ENCODE peak calls at places on chromosomes 16 and 17, in four cellular contexts. F, R, V and T are unnamed samples.

GRCh38 chr16:65297453-65297852 is 175.6 kb upstream of the CDH11 start:
- DNase-seq in R (no peak), F (no peak), V (no peak), T (no peak)

GRCh38 chr17:70080541-70081347 is 5.7 kb downstream of the KCNJ16 start:
- DNase-seq in F (no peak), R (no peak), V (no peak), T (no peak)

GRCh38 chr17:50693041-50693682 is 14.6 kb downstream of the ANKRD40 start:
- DNase-seq in F (no peak), R (no peak), V (peak; percentile 92), T (no peak)

GRCh38 chr17:57534863-57535651 is 210.0 kb downstream of the CCDC182 start:
- DNase-seq in F (no peak), R (peak; percentile 32), V (no peak), T (no peak)

GRCh38 chr17:82151106-82151957 is 53.3 kb upstream of the FASN start:
- DNase-seq in V (no peak), R (no peak), F (no peak), T (no peak)

GRCh38 chr16:79943738-79944137 is 343.2 kb upstream of the MAF start:
- DNase-seq in R (no peak), F (no peak), V (no peak), T (no peak)

GRCh38 chr16:6190756-6191155 is 1093.2 kb upstream of the EEF2KMT start:
- DNase-seq in V (no peak), R (no peak), F (no peak), T (no peak)

GRCh38 chr17:2048805-2049204 is 6.1 kb upstream of the HIC1 start:
- DNase-seq in V (no peak), R (no peak), F (no peak), T (no peak)

GRCh38 chr16:72989203-72989991 is 58.5 kb downstream of the ZFHX3 start:
- DNase-seq in R (no peak), V (no peak), F (no peak), T (no peak)

GRCh38 chr17:45839442-45839841 is 5.2 kb upstream of the SPPL2C start:
- DNase-seq in F (no peak), R (no peak), V (no peak), T (no peak)

GRCh38 chr17:35540589-35541404 is 3.3 kb upstream of the SLFN12L start:
- DNase-seq in V (no peak), F (no peak), R (no peak), T (no peak)

GRCh38 chr16:86558355-86559193 is 3.5 kb upstream of the MTHFSD start:
- DNase-seq in R (no peak), V (no peak), F (no peak), T (no peak)

GRCh38 chr16:2779151-2779920 is 2.3 kb upstream of the ELOB start:
- DNase-seq in F (no peak), V (no peak), R (no peak), T (no peak)

GRCh38 chr17:78868391-78868790 is 27.8 kb upstream of the USP36 start:
- DNase-seq in V (no peak), F (no peak), R (no peak), T (no peak)

GRCh38 chr16:23917621-23918020 is 81.8 kb downstream of the PRKCB start:
- DNase-seq in R (no peak), V (no peak), F (peak; percentile 76), T (no peak)

GRCh38 chr17:47686276-47686635 is 7.7 kb upstream of the TBKBP1 start:
- DNase-seq in F (no peak), V (no peak), R (no peak), T (no peak)

GRCh38 chr17:63537991-63538692 is 12.1 kb upstream of the DCAF7 start:
- DNase-seq in V (no peak), F (no peak), R (peak; percentile 63), T (peak; percentile 56)

GRCh38 chr17:61786088-61786487 is 77.2 kb downstream of the BRIP1 start:
- DNase-seq in V (no peak), F (no peak), R (no peak), T (no peak)

GRCh38 chr17:81310963-81311550 is 15.9 kb upstream of the SLC38A10 start:
- DNase-seq in F (no peak), R (no peak), V (no peak), T (no peak)

GRCh38 chr16:12486386-12486785 is 317.3 kb downstream of the CPPED1 start:
- DNase-seq in R (no peak), F (no peak), V (no peak), T (no peak)

GRCh38 chr17:13498184-13498583 is 103.5 kb downstream of the HS3ST3A1 start:
- DNase-seq in F (no peak), V (no peak), R (no peak), T (no peak)

GRCh38 chr16:57797526-57798266 is 4.6 kb downstream of the KIFC3 start:
- DNase-seq in V (peak; percentile 91), F (no peak), R (no peak), T (peak; percentile 67)

GRCh38 chr16:46975908-46976470 is 2.5 kb upstream of the DNAJA2 start:
- DNase-seq in R (no peak), V (no peak), F (no peak), T (no peak)

GRCh38 chr17:64130559-64131001 is 636 bp upstream of the ERN1 start:
- DNase-seq in F (peak; percentile 68), R (no peak), V (no peak), T (no peak)

GRCh38 chr17:59800530-59800942 is 92.2 kb downstream of the TUBD1 start:
- DNase-seq in F (no peak), V (no peak), R (no peak), T (no peak)

GRCh38 chr17:2442166-2442565 is 41.3 kb upstream of the MNT start:
- DNase-seq in F (no peak), R (no peak), V (no peak), T (no peak)

GRCh38 chr16:85055503-85056210 is 28.1 kb downstream of the KIAA0513 start:
- DNase-seq in F (peak; percentile 92), V (peak; percentile 32), R (peak; percentile 39), T (no peak)

GRCh38 chr17:82003411-82004381 is 19.0 kb downstream of the CENPX start:
- DNase-seq in F (no peak), R (no peak), V (peak; percentile 92), T (no peak)

GRCh38 chr17:12665263-12666210 is at the start of gene MYOCD:
- DNase-seq in V (no peak), R (no peak), F (no peak), T (peak; percentile 82)

GRCh38 chr16:82524939-82525338 is 101.8 kb upstream of the CDH13 start:
- DNase-seq in R (no peak), F (no peak), V (peak; percentile 88), T (no peak)

GRCh38 chr17:42969006-42969581 is 4.8 kb upstream of the AARSD1 start:
- DNase-seq in V (no peak), R (no peak), F (no peak), T (no peak)

GRCh38 chr17:38563362-38564253 is 42.1 kb downstream of the SRCIN1 start:
- DNase-seq in F (no peak), V (no peak), R (peak; percentile 34), T (peak; percentile 79)

GRCh38 chr16:10922328-10923145 is 19.7 kb downstream of the DEXI start:
- DNase-seq in R (no peak), V (peak; percentile 44), F (no peak), T (no peak)

GRCh38 chr16:22188595-22189442 is 17.3 kb upstream of the EEF2K start:
- DNase-seq in V (peak; percentile 85), F (peak; percentile 55), R (peak; percentile 51), T (peak; percentile 69)

GRCh38 chr16:76428858-76429257 is 151.7 kb downstream of the CNTNAP4 start:
- DNase-seq in F (no peak), V (peak; percentile 42), R (no peak), T (no peak)

GRCh38 chr17:9443811-9444210 is 131.8 kb downstream of the STX8 start:
- DNase-seq in R (no peak), F (no peak), V (no peak), T (no peak)

GRCh38 chr17:4220655-4221054 is 43.1 kb downstream of the ANKFY1 start:
- DNase-seq in F (no peak), V (no peak), R (no peak), T (no peak)

GRCh38 chr16:19166500-19166899 is 1.5 kb upstream of the SYT17 start:
- DNase-seq in V (no peak), F (no peak), R (no peak), T (no peak)

GRCh38 chr16:9092282-9092962 is 978 bp downstream of the HAPSTR1 start:
- DNase-seq in F (no peak), V (peak; percentile 41), R (peak; percentile 66), T (peak; percentile 35)

GRCh38 chr17:63699638-63700527 is at the start of gene LIMD2:
- DNase-seq in F (no peak), V (no peak), R (peak; percentile 97), T (peak; percentile 76)

DNA sequence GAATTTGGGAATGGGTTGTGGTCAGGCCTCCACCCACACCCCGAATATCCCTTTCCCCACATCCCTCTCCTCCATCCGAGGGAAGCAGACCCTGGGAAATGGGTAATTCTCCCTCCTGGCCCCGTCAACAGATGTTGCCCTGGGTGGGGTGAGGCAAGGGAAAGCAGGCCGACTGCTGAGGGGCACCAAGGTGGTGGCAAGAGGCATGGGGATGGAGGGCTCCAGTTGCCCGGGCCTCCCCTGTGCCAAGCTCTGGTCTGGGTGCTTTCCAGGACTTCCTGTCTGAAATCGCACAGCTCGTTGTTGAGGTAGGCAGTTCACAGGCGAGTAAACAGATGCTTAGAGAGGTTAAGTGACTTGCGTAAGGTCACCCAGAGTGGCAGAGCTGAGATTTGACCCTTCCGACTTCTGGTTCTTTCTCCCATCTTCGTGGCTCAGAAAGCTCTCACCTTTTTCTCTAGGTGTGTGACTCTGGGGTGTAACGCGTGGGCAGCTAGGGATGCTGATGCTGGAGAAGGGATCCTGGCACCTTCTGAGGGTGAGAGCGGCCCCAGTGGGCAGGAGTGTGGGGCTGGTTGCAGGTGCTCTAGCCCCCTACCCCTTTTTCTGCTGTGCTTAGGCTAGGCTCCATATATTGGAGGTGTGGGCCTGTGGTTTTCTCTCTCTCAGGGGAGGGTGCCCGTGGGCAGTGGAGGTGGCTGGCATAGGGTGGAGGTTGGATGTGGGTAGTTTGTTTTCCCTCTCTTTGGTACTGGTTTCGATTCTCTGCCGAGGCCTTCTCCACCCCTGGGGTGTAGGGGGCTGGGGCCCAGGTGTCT is 17.2 kb downstream of the RARA start:
- DNase-seq in F (no peak), R (no peak), V (peak; percentile 69), T (no peak)
- TF ChIP-seq CBFB in F (no peak), R (no peak), V (no peak), T (no peak)

GRCh38 chr16:27199747-27200146 is 3.6 kb upstream of the KDM8 start:
- DNase-seq in R (no peak), V (no peak), F (peak; percentile 73), T (no peak)
- TF ChIP-seq CBFB in R (no peak), V (no peak), F (peak; percentile 70), T (no peak)

GRCh38 chr16:51994597-51994996 is 552.3 kb downstream of the TOX3 start:
- DNase-seq in R (no peak), F (no peak), V (peak; percentile 37), T (no peak)
- TF ChIP-seq CBFB in R (no peak), F (no peak), V (no peak), T (no peak)

GRCh38 chr16:59558679-59559078 is 824.6 kb upstream of the GOT2 start:
- DNase-seq in F (no peak), V (no peak), R (no peak), T (no peak)
- TF ChIP-seq CBFB in F (no peak), V (no peak), R (no peak), T (no peak)

GRCh38 chr16:17448640-17449638 is 21.8 kb downstream of the XYLT1 start:
- DNase-seq in R (no peak), F (no peak), V (no peak), T (no peak)
- TF ChIP-seq CBFB in R (no peak), F (no peak), V (no peak), T (no peak)